ENCODE peak calls at places on chromosome 19, in seven cellular contexts. U is tibial nerve, M is psoas muscle, O is left ventricle myocardium inferior, L is A673, F is heart left ventricle, X is osteoblast. W is an unnamed sample.
A peak's percentile ranks its signal among the peaks of the same experiment; 100 is the strongest.

GRCh38 chr19:45779231-45780145 is 2.8 kb downstream of the DMPK start:
- DNase-seq in L (peak; percentile 91), O (peak; percentile 78), X (peak; percentile 95), F (peak; percentile 82), U (peak; percentile 90), M (peak; percentile 85), W (peak; percentile 90)

GRCh38 chr19:3575260-3575741 is 2.6 kb downstream of the HMG20B start:
- DNase-seq in O (no peak), U (no peak), X (peak; percentile 79), F (no peak), M (no peak), L (no peak), W (no peak)

GRCh38 chr19:20238025-20238623 is 71.1 kb downstream of the ZNF486 start:
- DNase-seq in O (peak; percentile 91), L (peak; percentile 11), M (peak; percentile 81), F (peak; percentile 95), U (peak; percentile 92), X (peak; percentile 88), W (peak; percentile 83)

GRCh38 chr19:750640-751423 is at the start of gene MISP:
- DNase-seq in O (no peak), F (no peak), L (no peak), X (no peak), M (no peak), U (no peak), W (peak; percentile 80)

GRCh38 chr19:17482877-17483604 is 12.7 kb downstream of the SLC27A1 start:
- DNase-seq in M (no peak), F (no peak), L (no peak), X (peak; percentile 4), O (no peak), U (no peak), W (no peak)

GRCh38 chr19:4233282-4233853 is 4.0 kb downstream of the EBI3 start:
- DNase-seq in X (no peak), U (peak; percentile 37), L (peak; percentile 68), F (peak; percentile 55), O (peak; percentile 36), M (peak; percentile 52), W (peak; percentile 67)

GRCh38 chr19:32748497-32748896 is 28.9 kb downstream of the TDRD12 start:
- DNase-seq in X (no peak), M (no peak), L (peak; percentile 4), U (no peak), O (no peak), F (no peak), W (no peak)

GRCh38 chr19:29040951-29041350 is 172.0 kb downstream of the UQCRFS1 start:
- DNase-seq in U (no peak), L (no peak), X (no peak), O (no peak), M (no peak), F (no peak), W (no peak)

GRCh38 chr19:7083076-7083956 is 13.8 kb downstream of the ZNF557 start:
- DNase-seq in M (no peak), L (no peak), F (no peak), U (no peak), X (no peak), O (no peak), W (no peak)

GRCh38 chr19:46015080-46015960 is 7.5 kb downstream of the PGLYRP1 start:
- DNase-seq in M (peak; percentile 54), U (no peak), X (peak; percentile 31), L (peak; percentile 74), F (peak; percentile 68), O (peak; percentile 45), W (peak; percentile 91)

GRCh38 chr19:19538077-19538764 is at the start of gene CILP2:
- DNase-seq in M (peak; percentile 54), L (peak; percentile 66), O (peak; percentile 49), U (no peak), X (peak; percentile 96), F (peak; percentile 24), W (peak; percentile 60)

GRCh38 chr19:8148410-8149231 is 771 bp downstream of the FBN3 start:
- DNase-seq in L (no peak), X (peak; percentile 82), U (no peak), O (no peak), F (no peak), M (no peak), W (peak; percentile 58)

GRCh38 chr19:49889687-49890348 is 6.9 kb downstream of the IL4I1 start:
- DNase-seq in L (peak; percentile 85), F (peak; percentile 80), U (peak; percentile 74), X (peak; percentile 97), O (peak; percentile 74), M (peak; percentile 82), W (peak; percentile 86)

GRCh38 chr19:57515218-57515617 is 11.9 kb upstream of the ZNF549 start:
- DNase-seq in F (no peak), L (no peak), X (no peak), O (no peak), U (no peak), M (no peak), W (no peak)

GRCh38 chr19:57511484-57511883 is 11.7 kb downstream of the ZNF773 start:
- DNase-seq in L (no peak), X (no peak), F (no peak), U (no peak), M (no peak), O (no peak), W (no peak)

DNA sequence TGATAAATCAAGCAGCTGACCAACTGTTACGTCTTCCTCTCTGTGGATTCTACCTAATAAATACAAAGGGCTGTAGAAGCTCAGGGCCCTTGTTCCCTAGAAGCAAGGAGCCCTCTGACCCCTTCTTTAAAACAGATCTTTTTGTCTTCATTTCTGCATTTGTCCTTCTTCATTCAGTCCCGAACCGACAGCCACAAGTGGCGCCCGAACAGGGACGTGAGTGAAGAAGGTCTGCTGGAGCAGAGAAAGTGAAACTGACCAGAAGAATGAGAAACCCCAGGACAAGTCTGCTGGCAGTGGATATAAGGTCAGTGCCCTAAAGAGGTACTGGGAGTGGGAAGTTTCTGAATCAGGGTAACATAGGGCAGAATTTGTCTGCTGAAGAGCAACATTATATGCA is 13.1 kb downstream of the ZNF773 start:
- DNase-seq in L (no peak), X (no peak), F (no peak), M (no peak), O (no peak), U (no peak), W (no peak)
- H3K9me3 ChIP-seq in L (peaks cover 25% of the 10 kb centered on the region), X (peaks cover 14% of the 10 kb centered on the region), F (peaks cover 46% of the 10 kb centered on the region), M (peaks cover 40% of the 10 kb centered on the region), O (peaks cover 79% of the 10 kb centered on the region), U (peaks cover 92% of the 10 kb centered on the region), W (peaks cover 65% of the 10 kb centered on the region)

DNA sequence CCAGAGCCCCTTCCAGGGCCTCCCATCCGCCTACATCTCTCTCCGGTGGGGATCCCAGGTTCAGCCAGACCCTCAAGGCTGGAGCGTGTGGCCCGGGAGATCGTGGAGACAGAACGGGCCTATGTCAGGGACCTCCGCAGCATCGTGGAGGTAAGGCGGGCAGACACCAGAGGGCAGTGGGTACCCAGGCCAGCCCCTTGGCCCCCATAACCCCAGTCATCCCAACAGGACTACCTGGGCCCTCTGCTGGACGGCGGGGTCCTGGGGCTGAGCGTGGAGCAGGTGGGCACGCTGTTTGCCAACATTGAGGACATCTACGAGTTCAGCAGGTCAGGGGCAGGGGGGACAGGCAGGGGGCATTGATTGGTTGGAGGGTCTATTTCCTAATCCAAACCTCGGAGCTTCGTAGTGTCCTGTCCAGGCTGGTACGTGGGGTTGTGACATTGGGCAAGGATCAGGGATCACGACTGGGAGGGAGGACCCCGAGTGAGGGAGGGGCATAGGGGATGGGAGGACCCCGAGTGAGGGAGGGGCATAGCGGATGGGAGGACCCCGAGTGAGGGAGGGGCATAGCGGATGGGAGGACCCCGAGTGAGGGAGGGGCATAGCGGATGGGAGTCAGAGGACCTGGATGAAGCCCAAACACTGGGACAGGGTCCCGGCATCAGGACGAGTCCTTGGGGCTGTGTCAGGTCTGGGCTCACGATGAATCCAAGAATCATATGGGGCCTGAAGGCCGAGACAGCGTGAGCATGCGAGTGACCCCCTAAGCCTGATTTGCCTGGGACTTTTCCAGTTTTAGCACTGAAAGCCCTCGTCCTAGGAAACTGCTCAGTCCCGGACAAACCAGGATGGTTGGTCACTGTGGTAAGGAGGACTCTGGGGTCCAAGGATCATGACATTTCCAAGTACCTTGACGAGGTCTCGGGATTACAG is 2.9 kb downstream of the PLEKHG2 start:
- DNase-seq in L (no peak), F (no peak), U (no peak), X (peak; percentile 86), O (no peak), M (no peak), W (no peak)
- H3K4me3 ChIP-seq in L (peak overlapping the region; percentile 100), F (peak overlapping the region; percentile 87), U (peak overlapping the region; percentile 66), X (peak overlapping the region; percentile 83), O (peak overlapping the region; percentile 87), M (peak overlapping the region; percentile 97), W (peak overlapping the region; percentile 97)

GRCh38 chr19:30667227-30667626 is 295.0 kb downstream of the ZNF536 start:
- DNase-seq in X (no peak), L (no peak), M (no peak), O (no peak), F (no peak), U (no peak), W (no peak)

GRCh38 chr19:30665449-30665848 is 293.3 kb downstream of the ZNF536 start:
- DNase-seq in O (no peak), M (no peak), F (no peak), L (no peak), U (no peak), X (no peak), W (no peak)

GRCh38 chr19:30662211-30662861 is 290.2 kb downstream of the ZNF536 start:
- DNase-seq in L (peak; percentile 63), X (no peak), M (no peak), F (no peak), U (no peak), O (no peak), W (no peak)

GRCh38 chr19:30666301-30666803 is 294.2 kb downstream of the ZNF536 start:
- DNase-seq in U (peak; percentile 65), X (no peak), L (peak; percentile 72), O (no peak), F (no peak), M (peak; percentile 42), W (no peak)

GRCh38 chr19:30664358-30665058 is 292.3 kb downstream of the ZNF536 start:
- DNase-seq in L (peak; percentile 60), U (peak; percentile 22), X (no peak), O (peak; percentile 63), M (peak; percentile 31), F (peak; percentile 76), W (no peak)
- TF ChIP-seq CTCF in L (peak; percentile 67), U (peak; percentile 25), X (peak; percentile 32), O (peak; percentile 36), M (no peak), F (peak; percentile 17), W (no peak)

DNA sequence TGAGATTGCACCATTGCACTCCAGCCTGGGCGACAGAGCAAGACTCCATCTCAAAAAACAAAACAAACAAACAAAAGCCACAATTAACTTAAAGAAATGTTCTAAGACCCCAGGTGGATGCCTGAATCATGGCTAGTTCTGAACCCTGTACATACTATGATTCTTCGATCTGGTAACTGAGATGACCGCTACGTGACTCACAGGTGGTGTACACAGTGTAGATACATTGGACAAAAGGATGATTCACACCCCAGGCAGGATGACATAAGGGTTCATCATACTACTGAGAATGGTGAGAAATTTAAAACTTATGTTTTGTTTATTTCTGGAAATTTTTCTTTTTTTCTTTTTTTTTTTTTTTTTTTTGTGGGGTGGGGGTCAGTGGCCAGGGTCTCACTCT is 6.5 kb downstream of the ZNF426 start:
- DNase-seq in X (no peak), M (no peak), O (no peak), F (no peak), U (no peak), L (no peak), W (no peak)
- H3K9me3 ChIP-seq in X (peaks cover 62% of the 10 kb centered on the region), M (peaks cover 76% of the 10 kb centered on the region), O (peaks cover 94% of the 10 kb centered on the region), F (peaks cover 89% of the 10 kb centered on the region), U (peaks cover 100% of the 10 kb centered on the region), L (peaks cover 70% of the 10 kb centered on the region), W (peaks cover 81% of the 10 kb centered on the region)

GRCh38 chr19:48443262-48443661 is 2.5 kb upstream of the GRWD1 start:
- DNase-seq in L (peak; percentile 41), X (peak; percentile 93), U (no peak), M (no peak), F (no peak), O (no peak), W (peak; percentile 58)
- H3K4me3 ChIP-seq in L (peak overlapping the region; percentile 94), X (no peak overlapping the region), U (peak overlapping the region; percentile 84), M (peak overlapping the region; percentile 45), F (no peak overlapping the region), O (peak overlapping the region; percentile 96), W (peak overlapping the region; percentile 99)